ENCODE peak calls at places on chromosome 5, in six cellular contexts. T, H, C, I, E and B are unnamed samples.

GRCh38 chr5:179766726-179767455 is 26.9 kb upstream of the LTC4S start:
- DNase-seq in T (no peak), H (no peak), C (no peak), I (no peak), E (no peak), B (no peak)

GRCh38 chr5:2258861-2259260 is 376.1 kb upstream of the IRX4 start:
- DNase-seq in T (no peak), H (no peak), C (no peak), I (no peak), E (no peak), B (no peak)

GRCh38 chr5:161078793-161079192 is 226.8 kb upstream of the ATP10B start:
- DNase-seq in T (no peak), H (no peak), C (no peak), I (no peak), E (no peak), B (no peak)

GRCh38 chr5:1907616-1908015 is 24.9 kb upstream of the IRX4 start:
- DNase-seq in T (no peak), H (no peak), C (no peak), I (no peak), E (no peak), B (no peak)

GRCh38 chr5:62419609-62420008 is 7.0 kb downstream of the IPO11 start:
- DNase-seq in T (no peak), H (no peak), C (no peak), I (no peak), E (no peak), B (no peak)

GRCh38 chr5:35035271-35035670 is 12.5 kb downstream of the AGXT2 start:
- DNase-seq in T (no peak), H (no peak), C (no peak), I (no peak), E (no peak), B (no peak)

GRCh38 chr5:136006767-136007251 is 22.0 kb upstream of the TGFBI start:
- DNase-seq in T (no peak), H (no peak), C (no peak), I (peak), E (no peak), B (no peak)

GRCh38 chr5:39102684-39103155 is 28.5 kb upstream of the RICTOR start:
- DNase-seq in T (no peak), H (peak), C (no peak), I (peak), E (no peak), B (no peak)

GRCh38 chr5:78295035-78295961 is 800 bp upstream of the AP3B1 start:
- DNase-seq in T (no peak), H (no peak), C (no peak), I (no peak), E (peak), B (peak)

GRCh38 chr5:145797336-145797735 is 37.8 kb downstream of the PRELID2 start:
- DNase-seq in T (no peak), H (peak), C (peak), I (peak), E (no peak), B (no peak)

GRCh38 chr5:83281658-83282057 is 189.9 kb upstream of the VCAN start:
- DNase-seq in T (no peak), H (no peak), C (peak), I (peak), E (no peak), B (no peak)

GRCh38 chr5:138610468-138611294 is 35.5 kb upstream of the HSPA9 start:
- DNase-seq in T (no peak), H (no peak), C (no peak), I (no peak), E (no peak), B (no peak)

GRCh38 chr5:179176571-179177230 is 116.5 kb downstream of the ZNF354C start:
- DNase-seq in T (no peak), H (no peak), C (no peak), I (no peak), E (no peak), B (no peak)

GRCh38 chr5:115379622-115380344 is 83.3 kb upstream of the CCDC112 start:
- DNase-seq in T (no peak), H (no peak), C (no peak), I (no peak), E (no peak), B (no peak)

GRCh38 chr5:107661650-107662044 is 9.1 kb downstream of the EFNA5 start:
- DNase-seq in T (no peak), H (no peak), C (no peak), I (no peak), E (no peak), B (no peak)

GRCh38 chr5:100706796-100707195 is 171.6 kb downstream of the FAM174A start:
- DNase-seq in T (no peak), H (peak), C (no peak), I (no peak), E (no peak), B (no peak)

GRCh38 chr5:103461223-103461622 is 101.4 kb downstream of the NUDT12 start:
- DNase-seq in T (no peak), H (no peak), C (peak), I (peak), E (no peak), B (no peak)

GRCh38 chr5:117488976-117489500 is 914.4 kb upstream of the SEMA6A start:
- DNase-seq in T (no peak), H (no peak), C (no peak), I (no peak), E (no peak), B (no peak)

GRCh38 chr5:19235101-19235584 is 752.9 kb downstream of the CDH18 start:
- DNase-seq in T (no peak), H (no peak), C (no peak), I (no peak), E (no peak), B (no peak)

GRCh38 chr5:158051036-158051435 is 192.1 kb upstream of the CLINT1 start:
- DNase-seq in T (no peak), H (no peak), C (no peak), I (no peak), E (no peak), B (no peak)

GRCh38 chr5:119028575-119028974 is 40.2 kb upstream of the DTWD2 start:
- DNase-seq in T (no peak), H (no peak), C (no peak), I (peak), E (no peak), B (no peak)
- TF ChIP-seq CTCF in T (no peak), H (no peak), C (no peak), I (no peak), E (no peak), B (no peak)

DNA sequence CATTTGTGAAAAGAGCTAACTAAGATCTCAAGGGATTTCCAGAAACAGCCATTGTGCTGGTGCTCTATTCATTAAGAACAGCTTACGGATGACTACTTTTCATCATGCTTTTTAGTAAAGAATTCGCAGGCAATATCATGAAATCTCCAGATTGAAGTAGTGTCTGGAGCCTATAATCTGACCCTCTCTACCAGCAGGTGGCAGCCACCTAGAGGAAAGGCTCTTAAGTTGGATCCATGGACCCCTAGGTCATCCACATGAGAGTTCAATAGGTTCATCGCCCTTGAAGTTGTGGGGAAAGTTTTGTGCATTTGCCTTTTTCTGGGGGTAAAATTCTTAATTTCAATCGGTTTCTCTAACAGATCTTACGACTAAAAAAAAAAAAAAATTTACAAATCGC is 82.3 kb downstream of the SLC1A3 start:
- DNase-seq in T (no peak), H (peak), C (no peak), I (no peak), E (no peak), B (no peak)
- TF ChIP-seq CTCF in T (peak), H (peak), C (peak), I (peak), E (no peak), B (no peak)

GRCh38 chr5:53819482-53819881 is 259.0 kb downstream of the NDUFS4 start:
- DNase-seq in T (no peak), H (no peak), C (no peak), I (no peak), E (no peak), B (no peak)
- TF ChIP-seq CTCF in T (no peak), H (no peak), C (no peak), I (no peak), E (no peak), B (no peak)

GRCh38 chr5:4294878-4295277 is 699.2 kb downstream of the IRX1 start:
- DNase-seq in T (no peak), H (no peak), C (no peak), I (no peak), E (no peak), B (no peak)

DNA sequence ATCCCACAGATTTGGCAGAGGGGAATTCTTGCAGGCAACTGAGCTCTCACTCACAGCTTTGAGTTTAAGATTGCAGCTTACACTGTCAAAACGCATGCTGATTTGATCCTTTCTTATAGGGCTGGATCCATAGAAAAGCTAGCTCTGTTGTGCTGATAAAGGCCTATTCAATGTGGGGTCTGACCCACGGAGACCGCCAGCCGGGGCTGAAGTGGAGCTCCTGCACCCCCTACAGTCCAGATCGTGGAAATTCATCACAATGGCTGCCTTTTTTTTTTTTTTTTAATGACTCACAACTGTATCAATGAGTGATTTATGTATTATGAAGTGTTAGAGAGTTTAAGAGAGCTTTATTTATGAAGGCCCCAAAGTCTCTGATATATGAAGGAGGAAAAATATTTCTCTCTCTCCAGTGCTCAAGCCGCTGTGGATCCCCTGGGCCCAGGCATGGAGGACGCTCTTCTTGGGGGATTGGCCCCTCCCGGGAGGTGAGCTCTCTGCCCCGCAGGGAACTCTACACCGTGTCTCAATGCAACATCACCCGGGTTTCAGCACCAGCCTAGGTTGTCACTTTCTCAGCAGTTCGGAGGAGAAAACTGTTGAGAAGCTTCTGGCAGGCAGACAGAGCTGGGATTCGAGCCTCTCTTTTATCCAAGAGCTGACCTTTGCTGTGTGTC is 700.2 kb downstream of the IRX1 start:
- DNase-seq in T (no peak), H (no peak), C (no peak), I (no peak), E (no peak), B (no peak)
- TF ChIP-seq CTCF in T (no peak), H (no peak), C (no peak), I (no peak), E (no peak), B (peak)

DNA sequence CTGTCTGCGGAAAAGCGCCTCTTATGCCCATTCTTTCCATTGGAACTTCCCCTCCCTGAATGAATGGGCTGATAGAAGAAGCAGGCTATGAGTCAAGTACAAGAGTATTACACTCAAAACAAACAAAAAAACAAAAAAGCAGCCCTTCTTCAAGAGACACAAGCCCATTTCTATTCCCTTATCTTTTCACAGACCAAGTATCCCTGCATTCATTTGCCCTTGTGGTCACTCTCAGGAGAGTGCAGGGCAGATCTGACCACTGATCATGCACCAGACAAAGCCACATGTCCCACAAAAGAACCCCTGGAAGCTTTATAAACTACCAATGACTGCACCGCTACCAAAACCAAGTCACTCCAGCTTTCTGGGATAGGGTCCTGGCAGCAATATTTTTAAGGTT is 262.5 kb upstream of the TAS2R1 start:
- DNase-seq in T (no peak), H (no peak), C (no peak), I (peak), E (no peak), B (no peak)
- TF ChIP-seq CTCF in T (no peak), H (no peak), C (no peak), I (no peak), E (no peak), B (no peak)